ENCODE peak calls at places on chromosomes 12 and 14, in four cellular contexts. D is MM.1S, Y is astrocyte of the spinal cord, G is mammary epithelial cell. X is an unnamed sample.

GRCh38 chr14:50395448-50395847 is 1.2 kb downstream of the CDKL1 start:
- DNase-seq in D (no peak), Y (no peak), G (no peak), X (no peak)

GRCh38 chr14:76784881-76785280 is 23.6 kb downstream of the VASH1 start:
- DNase-seq in D (peak), Y (peak), G (peak), X (peak)

GRCh38 chr12:78457951-78458350 is 406.6 kb upstream of the SYT1 start:
- DNase-seq in G (no peak), D (peak), Y (peak), X (peak)

GRCh38 chr14:72701232-72701555 is 192.7 kb downstream of the DPF3 start:
- DNase-seq in G (no peak), D (no peak), Y (no peak), X (no peak)

GRCh38 chr12:107736914-107737313 is 24.0 kb downstream of the PRDM4 start:
- DNase-seq in Y (no peak), G (no peak), D (peak), X (peak)

GRCh38 chr14:88791629-88792571 is 853 bp downstream of the EML5 start:
- DNase-seq in Y (no peak), D (peak), G (peak), X (peak)

GRCh38 chr12:4032906-4033628 is 159.9 kb upstream of the PARP11 start:
- DNase-seq in D (no peak), G (peak), Y (no peak), X (no peak)

GRCh38 chr12:65126482-65126881 is 5.4 kb upstream of the WIF1 start:
- DNase-seq in G (no peak), Y (no peak), D (no peak), X (no peak)

GRCh38 chr12:113103756-113104450 is 31.7 kb downstream of the RASAL1 start:
- DNase-seq in Y (no peak), D (no peak), G (peak), X (no peak)

GRCh38 chr12:25716842-25717241 is 163.8 kb upstream of the LMNTD1 start:
- DNase-seq in D (no peak), G (no peak), Y (no peak), X (no peak)

GRCh38 chr12:131455581-131456110 is 255.2 kb upstream of the SFSWAP start:
- DNase-seq in D (no peak), Y (no peak), G (no peak), X (no peak)

GRCh38 chr12:131455218-131455506 is 255.7 kb upstream of the SFSWAP start:
- DNase-seq in Y (no peak), G (no peak), D (no peak), X (no peak)

GRCh38 chr12:131449027-131449426 is 261.9 kb upstream of the SFSWAP start:
- DNase-seq in D (no peak), Y (no peak), G (no peak), X (no peak)

GRCh38 chr12:131454418-131455217 is 256.3 kb upstream of the SFSWAP start:
- DNase-seq in Y (no peak), D (peak), G (no peak), X (peak)

GRCh38 chr12:131452444-131452860 is 258.4 kb upstream of the SFSWAP start:
- DNase-seq in D (no peak), Y (no peak), G (no peak), X (peak)
- TF ChIP-seq CTCF in D (peak), Y (no peak), G (no peak), X (peak)

GRCh38 chr12:2481951-2482350 is 312.8 kb upstream of the FKBP4 start:
- DNase-seq in Y (no peak), G (no peak), D (no peak), X (no peak)

GRCh38 chr12:2477009-2477766 is 317.6 kb upstream of the FKBP4 start:
- DNase-seq in D (no peak), Y (no peak), G (no peak), X (no peak)

GRCh38 chr12:2479866-2480510 is 314.8 kb upstream of the FKBP4 start:
- DNase-seq in G (no peak), Y (no peak), D (no peak), X (no peak)

GRCh38 chr12:2481346-2481745 is 313.4 kb upstream of the FKBP4 start:
- DNase-seq in D (no peak), G (no peak), Y (no peak), X (no peak)

GRCh38 chr12:2475984-2476383 is 318.8 kb upstream of the FKBP4 start:
- DNase-seq in Y (no peak), D (no peak), G (no peak), X (no peak)
- H3K4me3 ChIP-seq in Y (no peak), D (no peak), G (no peak), X (no peak)

DNA sequence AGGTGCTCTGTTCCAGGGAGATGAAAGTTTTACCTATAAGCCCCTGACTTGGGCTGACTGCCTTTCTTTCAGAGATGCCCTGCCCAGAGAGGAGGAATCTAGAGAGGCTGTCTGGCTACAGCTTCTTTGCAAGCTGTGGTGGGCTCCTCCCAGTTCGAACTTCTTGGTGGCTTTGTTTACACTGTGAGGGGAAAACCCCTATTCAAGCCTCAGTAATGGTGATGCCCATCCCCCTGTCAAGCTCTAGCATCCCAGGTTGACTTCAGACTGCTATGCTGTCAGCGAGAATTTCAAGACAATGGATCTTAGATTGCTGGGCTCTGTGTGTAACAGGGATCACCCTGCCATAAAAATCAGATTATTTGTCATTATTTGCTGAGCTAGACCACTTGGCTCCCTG is 377.6 kb downstream of the FLRT2 start:
- DNase-seq in D (no peak), G (no peak), Y (no peak), X (no peak)
- TF ChIP-seq CTCF in D (no peak), G (no peak), Y (no peak), X (no peak)

GRCh38 chr14:35335388-35336092 is 43.4 kb downstream of the PSMA6 start:
- DNase-seq in Y (no peak), G (no peak), D (no peak), X (no peak)

GRCh38 chr14:35333797-35334743 is 41.9 kb downstream of the PSMA6 start:
- DNase-seq in G (no peak), D (no peak), Y (no peak), X (no peak)

GRCh38 chr14:35333347-35333730 is 41.2 kb downstream of the PSMA6 start:
- DNase-seq in G (no peak), Y (no peak), D (no peak), X (no peak)

GRCh38 chr14:35332517-35333346 is 40.5 kb downstream of the PSMA6 start:
- DNase-seq in D (peak), Y (no peak), G (peak), X (peak)

GRCh38 chr14:35331605-35332516 is 39.7 kb downstream of the PSMA6 start:
- DNase-seq in Y (peak), D (no peak), G (peak), X (peak)
- H3K4me3 ChIP-seq in Y (no peak), D (no peak), G (no peak), X (no peak)

GRCh38 chr12:55682087-55682796 is 25.5 kb downstream of the ITGA7 start:
- DNase-seq in G (no peak), D (no peak), Y (no peak), X (no peak)

GRCh38 chr12:55679691-55680090 is 28.0 kb downstream of the ITGA7 start:
- DNase-seq in Y (no peak), D (no peak), G (no peak), X (no peak)

GRCh38 chr12:55684761-55685370 is 22.8 kb downstream of the ITGA7 start:
- DNase-seq in Y (no peak), G (no peak), D (no peak), X (no peak)

GRCh38 chr12:55683676-55684075 is 24.0 kb downstream of the ITGA7 start:
- DNase-seq in D (no peak), Y (no peak), G (no peak), X (no peak)

DNA sequence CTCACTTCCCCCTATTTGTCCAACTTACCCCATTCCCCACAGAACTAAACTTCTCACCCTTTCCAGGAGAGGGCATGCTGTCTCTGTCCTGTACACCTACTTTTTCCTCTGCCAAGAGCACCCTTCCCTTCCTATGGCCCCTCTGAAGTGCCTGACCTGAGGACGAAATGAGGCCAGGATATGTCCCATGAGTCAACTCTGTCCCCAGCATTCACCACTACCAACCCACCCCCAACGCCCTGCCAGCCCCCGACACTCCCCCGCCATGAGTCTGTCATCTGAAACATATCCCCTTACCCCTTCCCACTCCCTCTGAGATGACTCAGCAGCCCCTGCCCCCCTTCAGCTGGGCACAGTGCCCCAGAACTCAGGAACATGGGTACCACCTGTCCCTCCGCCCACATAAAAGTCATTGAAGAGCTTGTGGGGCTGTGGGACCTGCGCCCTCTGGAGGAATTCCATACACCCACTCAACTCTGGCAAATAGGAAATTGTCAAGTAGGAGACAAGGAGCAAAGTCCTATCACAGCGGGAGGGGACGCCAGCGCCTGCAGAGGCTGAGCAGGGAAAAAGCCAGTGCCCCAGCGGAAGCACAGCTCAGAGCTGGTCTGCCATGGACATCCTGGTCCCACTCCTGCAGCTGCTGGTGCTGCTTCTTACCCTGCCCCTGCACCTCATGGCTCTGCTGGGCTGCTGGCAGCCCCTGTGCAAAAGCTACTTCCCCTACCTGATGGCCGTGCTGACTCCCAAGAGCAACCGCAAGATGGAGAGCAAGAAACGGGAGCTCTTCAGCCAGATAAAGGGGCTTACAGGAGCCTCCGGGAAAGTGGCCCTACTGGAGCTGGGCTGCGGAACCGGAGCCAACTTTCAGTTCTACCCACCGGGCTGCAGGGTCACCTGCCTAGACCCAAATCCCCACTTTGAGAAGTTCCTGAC is 26.3 kb downstream of the ITGA7 start:
- DNase-seq in D (no peak), G (peak), Y (peak), X (no peak)
- TF ChIP-seq CTCF in D (no peak), G (peak), Y (peak), X (no peak)

X was measured in GM12865.